ENCODE peak calls at places on chromosomes 12 and 14, in nine cellular contexts. I is occipital lobe; P is HT-29; A is iris pigment epithelial cell; E is HEK293T; D is AML-193; V is CD8-positive, alpha-beta memory T cell; K is GM12865; R is stimulated activated CD4-positive, alpha-beta T cell treated with anti-CD3 and anti-CD28 coated beads, Interleukin-4, amount 100 ng/mL, for 1 hour. U is an unnamed sample.

GRCh38 chr12:113757223-113758002 is 208.7 kb downstream of the RBM19 start:
- DNase-seq in I (no peak), P (no peak), A (no peak), E (no peak), D (no peak), V (no peak), K (no peak), R (no peak), U (no peak)

GRCh38 chr12:64404470-64405446 is 566 bp downstream of the XPOT start:
- DNase-seq in I (peak; percentile 54), P (peak; percentile 71), A (peak; percentile 81), E (peak; percentile 48), D (peak; percentile 57), V (no peak), K (peak; percentile 72), R (peak; percentile 74), U (peak; percentile 71)

GRCh38 chr12:32595251-32595650 is 83.8 kb upstream of the DNM1L start:
- DNase-seq in I (no peak), P (peak; percentile 18), A (peak; percentile 84), E (no peak), D (no peak), V (no peak), K (no peak), R (no peak), U (no peak)

GRCh38 chr12:14924541-14924940 is 13.8 kb downstream of the ERP27 start:
- DNase-seq in I (no peak), P (no peak), A (no peak), E (no peak), D (no peak), V (no peak), K (no peak), R (no peak), U (no peak)

GRCh38 chr14:29216774-29217232 is 450.2 kb downstream of the FOXG1 start:
- DNase-seq in I (no peak), P (no peak), A (peak; percentile 33), E (peak; percentile 7), D (no peak), V (no peak), K (no peak), R (no peak), U (peak; percentile 32)

GRCh38 chr12:101962486-101962885 is 85.1 kb downstream of the DRAM1 start:
- DNase-seq in I (no peak), P (no peak), A (no peak), E (no peak), D (no peak), V (no peak), K (no peak), R (no peak), U (no peak)

GRCh38 chr12:96034631-96035282 is 630 bp downstream of the LTA4H start:
- DNase-seq in I (no peak), P (peak; percentile 53), A (peak; percentile 36), E (peak; percentile 52), D (no peak), V (no peak), K (no peak), R (no peak), U (no peak)

GRCh38 chr14:95895720-95896119 is 19.1 kb downstream of the TUNAR start:
- DNase-seq in I (no peak), P (peak; percentile 47), A (no peak), E (peak; percentile 57), D (no peak), V (no peak), K (peak; percentile 51), R (peak; percentile 8), U (no peak)

GRCh38 chr14:50064993-50065392 is 51.4 kb downstream of the VCPKMT start:
- DNase-seq in I (no peak), P (no peak), A (peak; percentile 38), E (no peak), D (peak; percentile 32), V (peak; percentile 55), K (peak; percentile 96), R (peak; percentile 33), U (peak; percentile 99)

GRCh38 chr14:60247994-60248696 is 876 bp upstream of the PPM1A start:
- DNase-seq in I (peak; percentile 92), P (peak; percentile 81), A (peak; percentile 97), E (peak; percentile 83), D (peak; percentile 89), V (peak; percentile 84), K (peak; percentile 97), R (peak; percentile 78), U (peak; percentile 92)

U was measured in MV-4-11.